ENCODE peak calls at places on chromosomes 12 and 14, in ten cellular contexts. One of them, this sample, is unnamed.

GRCh38 chr14:104752735-104753527 is at the start of gene SIVA1:
- DNase-seq in AG10803: peak
- DNase-seq in Peyer's patch: peak
- DNase-seq in right lobe of liver: peak
- DNase-seq in fibroblast of lung: peak
- DNase-seq in heart left ventricle: peak
- DNase-seq in heart right ventricle: peak
- DNase-seq in dorsolateral prefrontal cortex: peak
- DNase-seq in K562: peak
- DNase-seq in GM23338: peak
- DNase-seq in this sample: peak

GRCh38 chr14:21454843-21455550 is 926 bp downstream of the CHD8 start:
- DNase-seq in AG10803: peak
- DNase-seq in Peyer's patch: no peak
- DNase-seq in right lobe of liver: no peak
- DNase-seq in fibroblast of lung: no peak
- DNase-seq in heart left ventricle: no peak
- DNase-seq in heart right ventricle: no peak
- DNase-seq in dorsolateral prefrontal cortex: no peak
- DNase-seq in K562: peak
- DNase-seq in GM23338: peak
- DNase-seq in this sample: peak

GRCh38 chr14:98189521-98189920 is 1082.5 kb downstream of the BCL11B start:
- DNase-seq in AG10803: no peak
- DNase-seq in Peyer's patch: no peak
- DNase-seq in right lobe of liver: no peak
- DNase-seq in fibroblast of lung: no peak
- DNase-seq in heart left ventricle: no peak
- DNase-seq in heart right ventricle: no peak
- DNase-seq in dorsolateral prefrontal cortex: no peak
- DNase-seq in K562: no peak
- DNase-seq in GM23338: no peak
- DNase-seq in this sample: no peak

GRCh38 chr14:66281036-66281776 is 205.0 kb upstream of the CCDC196 start:
- DNase-seq in AG10803: peak
- DNase-seq in Peyer's patch: no peak
- DNase-seq in right lobe of liver: no peak
- DNase-seq in fibroblast of lung: no peak
- DNase-seq in heart left ventricle: peak
- DNase-seq in heart right ventricle: peak
- DNase-seq in dorsolateral prefrontal cortex: no peak
- DNase-seq in K562: no peak
- DNase-seq in GM23338: peak
- DNase-seq in this sample: peak

GRCh38 chr14:23411563-23412525 is 3.8 kb upstream of the MYH6 start:
- DNase-seq in AG10803: no peak
- DNase-seq in Peyer's patch: no peak
- DNase-seq in right lobe of liver: no peak
- DNase-seq in fibroblast of lung: no peak
- DNase-seq in heart left ventricle: no peak
- DNase-seq in heart right ventricle: no peak
- DNase-seq in dorsolateral prefrontal cortex: no peak
- DNase-seq in K562: no peak
- DNase-seq in GM23338: no peak
- DNase-seq in this sample: no peak

GRCh38 chr14:61476737-61477410 is 155.5 kb downstream of the PRKCH start:
- DNase-seq in AG10803: peak
- DNase-seq in Peyer's patch: no peak
- DNase-seq in right lobe of liver: no peak
- DNase-seq in fibroblast of lung: peak
- DNase-seq in heart left ventricle: peak
- DNase-seq in heart right ventricle: peak
- DNase-seq in dorsolateral prefrontal cortex: no peak
- DNase-seq in K562: peak
- DNase-seq in GM23338: no peak
- DNase-seq in this sample: peak

GRCh38 chr12:109461846-109462766 is 15.0 kb downstream of the KCTD10 start:
- DNase-seq in AG10803: peak
- DNase-seq in Peyer's patch: peak
- DNase-seq in right lobe of liver: peak
- DNase-seq in fibroblast of lung: peak
- DNase-seq in heart left ventricle: peak
- DNase-seq in heart right ventricle: peak
- DNase-seq in dorsolateral prefrontal cortex: no peak
- DNase-seq in K562: no peak
- DNase-seq in GM23338: no peak
- DNase-seq in this sample: peak

GRCh38 chr12:91931110-91931509 is 214.5 kb downstream of the BTG1 start:
- DNase-seq in AG10803: peak
- DNase-seq in Peyer's patch: no peak
- DNase-seq in right lobe of liver: no peak
- DNase-seq in fibroblast of lung: no peak
- DNase-seq in heart left ventricle: no peak
- DNase-seq in heart right ventricle: no peak
- DNase-seq in dorsolateral prefrontal cortex: no peak
- DNase-seq in K562: no peak
- DNase-seq in GM23338: no peak
- DNase-seq in this sample: peak

GRCh38 chr12:119486599-119487154 is 106.9 kb upstream of the TMEM233 start:
- DNase-seq in AG10803: no peak
- DNase-seq in Peyer's patch: no peak
- DNase-seq in right lobe of liver: no peak
- DNase-seq in fibroblast of lung: no peak
- DNase-seq in heart left ventricle: no peak
- DNase-seq in heart right ventricle: no peak
- DNase-seq in dorsolateral prefrontal cortex: no peak
- DNase-seq in K562: no peak
- DNase-seq in GM23338: peak
- DNase-seq in this sample: no peak

GRCh38 chr12:77847665-77848431 is 17.2 kb downstream of the NAV3 start:
- DNase-seq in AG10803: peak
- DNase-seq in Peyer's patch: no peak
- DNase-seq in right lobe of liver: no peak
- DNase-seq in fibroblast of lung: peak
- DNase-seq in heart left ventricle: no peak
- DNase-seq in heart right ventricle: no peak
- DNase-seq in dorsolateral prefrontal cortex: no peak
- DNase-seq in K562: no peak
- DNase-seq in GM23338: no peak
- DNase-seq in this sample: peak

GRCh38 chr14:91361236-91361811 is 56.3 kb downstream of the CCDC88C start:
- DNase-seq in AG10803: peak
- DNase-seq in Peyer's patch: no peak
- DNase-seq in right lobe of liver: no peak
- DNase-seq in fibroblast of lung: no peak
- DNase-seq in heart left ventricle: no peak
- DNase-seq in heart right ventricle: no peak
- DNase-seq in dorsolateral prefrontal cortex: no peak
- DNase-seq in K562: no peak
- DNase-seq in GM23338: no peak
- DNase-seq in this sample: peak

DNA sequence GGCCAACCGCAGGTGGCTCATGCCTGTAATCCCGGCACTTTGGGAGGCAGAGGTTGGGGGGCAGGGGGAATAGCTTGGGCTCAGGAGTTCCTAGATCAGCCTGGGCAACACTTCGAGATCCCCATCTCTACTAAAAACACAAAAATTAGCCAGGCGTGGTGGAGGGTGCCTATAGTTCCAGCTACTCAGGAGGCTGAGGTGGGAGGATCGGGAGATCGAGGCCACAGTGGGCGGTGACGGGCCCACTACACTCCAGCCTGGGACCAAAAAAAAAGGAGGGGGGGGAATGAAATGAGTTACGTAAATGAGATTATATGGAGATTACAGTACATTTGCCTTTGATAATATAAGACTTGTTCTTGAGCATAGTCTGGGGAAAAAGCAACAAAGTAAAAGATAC is 1.1 kb downstream of the RPAP3 start:
- DNase-seq in AG10803: no peak
- DNase-seq in Peyer's patch: no peak
- DNase-seq in right lobe of liver: no peak
- DNase-seq in fibroblast of lung: no peak
- DNase-seq in heart left ventricle: no peak
- DNase-seq in heart right ventricle: no peak
- DNase-seq in dorsolateral prefrontal cortex: no peak
- DNase-seq in K562: no peak
- DNase-seq in GM23338: no peak
- DNase-seq in this sample: no peak
- H3K4me3 ChIP-seq in AG10803: peak
- H3K4me3 ChIP-seq in Peyer's patch: no peak
- H3K4me3 ChIP-seq in right lobe of liver: no peak
- H3K4me3 ChIP-seq in fibroblast of lung: peak
- H3K4me3 ChIP-seq in heart left ventricle: no peak
- H3K4me3 ChIP-seq in heart right ventricle: peak
- H3K4me3 ChIP-seq in dorsolateral prefrontal cortex: peak
- H3K4me3 ChIP-seq in K562: peak
- H3K4me3 ChIP-seq in GM23338: peak
- H3K4me3 ChIP-seq in this sample: peak

GRCh38 chr12:49687941-49688340 is 19.3 kb downstream of the FMNL3 start:
- DNase-seq in AG10803: no peak
- DNase-seq in Peyer's patch: no peak
- DNase-seq in right lobe of liver: no peak
- DNase-seq in fibroblast of lung: no peak
- DNase-seq in heart left ventricle: no peak
- DNase-seq in heart right ventricle: no peak
- DNase-seq in dorsolateral prefrontal cortex: no peak
- DNase-seq in K562: no peak
- DNase-seq in GM23338: peak
- DNase-seq in this sample: no peak

GRCh38 chr12:49693931-49694439 is 13.2 kb downstream of the FMNL3 start:
- DNase-seq in AG10803: peak
- DNase-seq in Peyer's patch: no peak
- DNase-seq in right lobe of liver: no peak
- DNase-seq in fibroblast of lung: peak
- DNase-seq in heart left ventricle: no peak
- DNase-seq in heart right ventricle: no peak
- DNase-seq in dorsolateral prefrontal cortex: no peak
- DNase-seq in K562: no peak
- DNase-seq in GM23338: no peak
- DNase-seq in this sample: peak

GRCh38 chr12:49689785-49690184 is 17.4 kb downstream of the FMNL3 start:
- DNase-seq in AG10803: no peak
- DNase-seq in Peyer's patch: no peak
- DNase-seq in right lobe of liver: no peak
- DNase-seq in fibroblast of lung: no peak
- DNase-seq in heart left ventricle: no peak
- DNase-seq in heart right ventricle: no peak
- DNase-seq in dorsolateral prefrontal cortex: no peak
- DNase-seq in K562: no peak
- DNase-seq in GM23338: no peak
- DNase-seq in this sample: no peak

GRCh38 chr12:49689236-49689635 is 18.0 kb downstream of the FMNL3 start:
- DNase-seq in AG10803: no peak
- DNase-seq in Peyer's patch: no peak
- DNase-seq in right lobe of liver: no peak
- DNase-seq in fibroblast of lung: no peak
- DNase-seq in heart left ventricle: no peak
- DNase-seq in heart right ventricle: no peak
- DNase-seq in dorsolateral prefrontal cortex: no peak
- DNase-seq in K562: no peak
- DNase-seq in GM23338: no peak
- DNase-seq in this sample: no peak

GRCh38 chr12:49692851-49693250 is 14.4 kb downstream of the FMNL3 start:
- DNase-seq in AG10803: no peak
- DNase-seq in Peyer's patch: no peak
- DNase-seq in right lobe of liver: no peak
- DNase-seq in fibroblast of lung: no peak
- DNase-seq in heart left ventricle: no peak
- DNase-seq in heart right ventricle: no peak
- DNase-seq in dorsolateral prefrontal cortex: no peak
- DNase-seq in K562: no peak
- DNase-seq in GM23338: peak
- DNase-seq in this sample: no peak
- TF ChIP-seq CTCF in AG10803: no peak
- TF ChIP-seq CTCF in Peyer's patch: no peak
- TF ChIP-seq CTCF in right lobe of liver: no peak
- TF ChIP-seq CTCF in fibroblast of lung: no peak
- TF ChIP-seq CTCF in heart left ventricle: no peak
- TF ChIP-seq CTCF in heart right ventricle: no peak
- TF ChIP-seq CTCF in dorsolateral prefrontal cortex: no peak
- TF ChIP-seq CTCF in K562: no peak
- TF ChIP-seq CTCF in GM23338: no peak
- TF ChIP-seq CTCF in this sample: no peak

GRCh38 chr12:89863332-89863938 is 154.8 kb upstream of the ATP2B1 start:
- DNase-seq in AG10803: no peak
- DNase-seq in Peyer's patch: no peak
- DNase-seq in right lobe of liver: no peak
- DNase-seq in fibroblast of lung: no peak
- DNase-seq in heart left ventricle: no peak
- DNase-seq in heart right ventricle: no peak
- DNase-seq in dorsolateral prefrontal cortex: no peak
- DNase-seq in K562: no peak
- DNase-seq in GM23338: no peak
- DNase-seq in this sample: no peak
- H3K4me3 ChIP-seq in AG10803: no peak
- H3K4me3 ChIP-seq in Peyer's patch: peak
- H3K4me3 ChIP-seq in right lobe of liver: no peak
- H3K4me3 ChIP-seq in fibroblast of lung: no peak
- H3K4me3 ChIP-seq in heart left ventricle: no peak
- H3K4me3 ChIP-seq in heart right ventricle: no peak
- H3K4me3 ChIP-seq in dorsolateral prefrontal cortex: no peak
- H3K4me3 ChIP-seq in K562: no peak
- H3K4me3 ChIP-seq in GM23338: no peak
- H3K4me3 ChIP-seq in this sample: no peak

GRCh38 chr12:52380271-52380694 is 5.2 kb downstream of the KRT84 start:
- DNase-seq in AG10803: peak
- DNase-seq in Peyer's patch: peak
- DNase-seq in right lobe of liver: no peak
- DNase-seq in fibroblast of lung: no peak
- DNase-seq in heart left ventricle: no peak
- DNase-seq in heart right ventricle: no peak
- DNase-seq in dorsolateral prefrontal cortex: peak
- DNase-seq in K562: peak
- DNase-seq in GM23338: peak
- DNase-seq in this sample: peak
- TF ChIP-seq CTCF in AG10803: peak
- TF ChIP-seq CTCF in Peyer's patch: peak
- TF ChIP-seq CTCF in right lobe of liver: peak
- TF ChIP-seq CTCF in fibroblast of lung: peak
- TF ChIP-seq CTCF in heart left ventricle: peak
- TF ChIP-seq CTCF in heart right ventricle: peak
- TF ChIP-seq CTCF in dorsolateral prefrontal cortex: peak
- TF ChIP-seq CTCF in K562: peak
- TF ChIP-seq CTCF in GM23338: peak
- TF ChIP-seq CTCF in this sample: peak